ENCODE peak calls at places on chromosomes 2 and 18, in nine cellular contexts. U is NCI-H1417; X is AG04449; A is stomach; G is CD4-positive, CD25-positive, alpha-beta regulatory T cell; C is PC-3; R is fibroblast of lung; Y is CD8-positive, alpha-beta T cell; N is heart left ventricle. Z is an unnamed sample.
A peak's percentile ranks its signal among the peaks of the same experiment; 100 is the strongest.

GRCh38 chr2:9699139-9699823 is 68.5 kb upstream of the YWHAQ start:
- DNase-seq in C (peak; percentile 57), R (peak; percentile 73), A (no peak), X (peak; percentile 37), U (no peak), G (no peak), Y (no peak), N (no peak), Z (no peak)

GRCh38 chr18:76801567-76802505 is 20.5 kb upstream of the ZNF236 start:
- DNase-seq in C (peak; percentile 70), X (no peak), Y (peak; percentile 46), U (peak; percentile 75), A (peak; percentile 71), R (peak; percentile 40), G (no peak), N (peak; percentile 68), Z (peak; percentile 73)

GRCh38 chr2:31087491-31087890 is 50.7 kb downstream of the GALNT14 start:
- DNase-seq in G (no peak), C (no peak), A (no peak), N (no peak), U (no peak), X (no peak), R (no peak), Y (no peak), Z (no peak)

GRCh38 chr2:216873573-216873972 is 13.7 kb upstream of the TNP1 start:
- DNase-seq in A (no peak), R (no peak), G (no peak), N (no peak), U (no peak), Y (no peak), X (no peak), C (no peak), Z (no peak)

GRCh38 chr18:59469463-59470180 is 110.6 kb upstream of the LMAN1 start:
- DNase-seq in U (no peak), G (no peak), N (peak; percentile 83), Y (no peak), X (no peak), R (no peak), C (no peak), A (no peak), Z (no peak)

GRCh38 chr2:43050866-43051265 is 175.5 kb downstream of the ZFP36L2 start:
- DNase-seq in X (no peak), C (no peak), U (no peak), A (peak; percentile 45), Y (no peak), G (no peak), N (no peak), R (peak; percentile 44), Z (no peak)

GRCh38 chr2:25000503-25001328 is 29.0 kb upstream of the DNAJC27 start:
- DNase-seq in R (no peak), A (no peak), C (no peak), U (no peak), N (no peak), G (no peak), Y (no peak), X (no peak), Z (peak; percentile 19)

GRCh38 chr2:26521913-26522180 is 43.9 kb upstream of the OTOF start:
- DNase-seq in X (no peak), Y (no peak), U (no peak), R (no peak), G (no peak), C (no peak), N (no peak), A (no peak), Z (no peak)

GRCh38 chr2:14516844-14517243 is 115.7 kb upstream of the LRATD1 start:
- DNase-seq in Y (no peak), U (no peak), G (no peak), X (peak; percentile 95), R (peak; percentile 83), A (no peak), N (no peak), C (peak; percentile 97), Z (no peak)

GRCh38 chr2:125696573-125696972 is 959.4 kb upstream of the GYPC start:
- DNase-seq in X (no peak), A (no peak), R (no peak), U (no peak), N (no peak), Y (no peak), G (no peak), C (peak; percentile 1), Z (no peak)

GRCh38 chr2:98347298-98348065 is 1.2 kb downstream of the CNGA3 start:
- DNase-seq in Y (no peak), A (no peak), N (no peak), U (no peak), X (no peak), R (no peak), C (no peak), G (no peak), Z (peak; percentile 18)

GRCh38 chr18:48792611-48793368 is 158.0 kb downstream of the SMAD7 start:
- DNase-seq in Y (no peak), C (no peak), X (no peak), G (no peak), R (no peak), U (no peak), A (no peak), N (peak; percentile 16), Z (no peak)

GRCh38 chr18:55266981-55267380 is 307.7 kb upstream of the CCDC68 start:
- DNase-seq in R (no peak), Y (no peak), A (no peak), G (no peak), C (no peak), X (no peak), N (no peak), U (no peak), Z (no peak)

GRCh38 chr2:12665334-12665733 is 51.4 kb upstream of the TRIB2 start:
- DNase-seq in N (no peak), R (no peak), G (no peak), X (no peak), A (no peak), Y (no peak), U (no peak), C (no peak), Z (no peak)

GRCh38 chr2:30375915-30376314 is 71.1 kb upstream of the LCLAT1 start:
- DNase-seq in C (no peak), U (no peak), X (no peak), A (no peak), N (no peak), R (no peak), G (no peak), Y (no peak), Z (no peak)

GRCh38 chr2:231047922-231048544 is 8.6 kb upstream of the PSMD1 start:
- DNase-seq in G (no peak), A (no peak), N (no peak), U (no peak), R (no peak), Y (no peak), C (no peak), X (no peak), Z (no peak)

GRCh38 chr2:7403092-7403775 is 486.0 kb downstream of the RNF144A start:
- DNase-seq in X (no peak), N (no peak), R (no peak), U (no peak), Y (no peak), C (no peak), A (no peak), G (no peak), Z (no peak)

GRCh38 chr2:33291278-33292013 is 185.0 kb upstream of the RASGRP3 start:
- DNase-seq in U (peak; percentile 49), N (no peak), G (no peak), X (peak; percentile 89), Y (no peak), R (peak; percentile 83), A (no peak), C (peak; percentile 92), Z (peak; percentile 68)

GRCh38 chr2:232388324-232388891 is 9.9 kb downstream of the ALPP start:
- DNase-seq in N (no peak), G (no peak), C (no peak), R (no peak), X (no peak), A (no peak), U (no peak), Y (no peak), Z (no peak)

GRCh38 chr2:134782792-134783191 is 55.6 kb upstream of the ACMSD start:
- DNase-seq in N (no peak), U (no peak), Y (no peak), G (no peak), R (peak; percentile 36), C (no peak), X (no peak), A (no peak), Z (no peak)

GRCh38 chr2:44952143-44952805 is 10.8 kb downstream of the SIX3 start:
- DNase-seq in R (peak; percentile 62), C (peak; percentile 43), N (no peak), U (no peak), X (no peak), G (no peak), A (peak; percentile 41), Y (no peak), Z (peak; percentile 81)

GRCh38 chr2:133553838-133554408 is 14.3 kb downstream of the NCKAP5 start:
- DNase-seq in R (no peak), Y (no peak), U (no peak), N (no peak), G (no peak), C (no peak), X (no peak), A (no peak), Z (no peak)

GRCh38 chr2:173858297-173858731 is 106.9 kb downstream of the SP3 start:
- DNase-seq in C (peak; percentile 6), Y (no peak), A (no peak), X (no peak), R (no peak), N (no peak), U (no peak), G (no peak), Z (no peak)

GRCh38 chr2:69450735-69451416 is 13.6 kb upstream of the NFU1 start:
- DNase-seq in Y (no peak), R (no peak), C (no peak), U (no peak), X (no peak), N (no peak), G (no peak), A (no peak), Z (no peak)

GRCh38 chr18:10771053-10771709 is 245.4 kb downstream of the NAPG start:
- DNase-seq in A (no peak), R (peak; percentile 37), G (no peak), Y (no peak), X (no peak), U (no peak), C (no peak), N (no peak), Z (no peak)

GRCh38 chr2:64609229-64609994 is 44.3 kb downstream of the SERTAD2 start:
- DNase-seq in U (peak; percentile 78), R (peak; percentile 40), C (peak; percentile 32), Y (peak; percentile 73), N (peak; percentile 73), A (peak; percentile 70), G (peak; percentile 75), X (no peak), Z (no peak)

Z was measured in NCI-H146.